ENCODE peak calls at places on chromosome 4, in seven cellular contexts. W, T, E, G, L, B and P are unnamed samples.

GRCh38 chr4:40228497-40229365 is 31.9 kb downstream of the RHOH start:
- DNase-seq in W (no peak), T (no peak), E (no peak), G (peak), L (no peak), B (peak), P (peak)

GRCh38 chr4:85776579-85776978 is 301.6 kb downstream of the ARHGAP24 start:
- DNase-seq in W (peak), T (no peak), E (peak), G (no peak), L (no peak), B (no peak), P (peak)

GRCh38 chr4:39855909-39856512 is 121.7 kb downstream of the PDS5A start:
- DNase-seq in W (peak), T (no peak), E (peak), G (peak), L (no peak), B (no peak), P (peak)

GRCh38 chr4:40848981-40849380 is 99.2 kb downstream of the NSUN7 start:
- DNase-seq in W (no peak), T (no peak), E (peak), G (peak), L (no peak), B (no peak), P (no peak)

GRCh38 chr4:139234258-139234657 is 45.8 kb downstream of the MGARP start:
- DNase-seq in W (no peak), T (no peak), E (no peak), G (no peak), L (no peak), B (no peak), P (no peak)

GRCh38 chr4:45472490-45472889 is 651.4 kb downstream of the GABRG1 start:
- DNase-seq in W (no peak), T (no peak), E (no peak), G (no peak), L (no peak), B (no peak), P (no peak)

GRCh38 chr4:57612279-57612678 is 502.1 kb upstream of the IGFBP7 start:
- DNase-seq in W (no peak), T (no peak), E (no peak), G (no peak), L (no peak), B (no peak), P (peak)

GRCh38 chr4:44916406-44916805 is 190.1 kb upstream of the GNPDA2 start:
- DNase-seq in W (no peak), T (no peak), E (no peak), G (peak), L (no peak), B (no peak), P (peak)

GRCh38 chr4:36348403-36348938 is 67.1 kb downstream of the DTHD1 start:
- DNase-seq in W (no peak), T (no peak), E (no peak), G (no peak), L (no peak), B (peak), P (no peak)

GRCh38 chr4:153901220-153901619 is 112.3 kb upstream of the SFRP2 start:
- DNase-seq in W (no peak), T (no peak), E (no peak), G (no peak), L (no peak), B (no peak), P (no peak)

GRCh38 chr4:83716874-83717273 is 181.0 kb downstream of the GPAT3 start:
- DNase-seq in W (no peak), T (no peak), E (peak), G (peak), L (no peak), B (no peak), P (peak)

GRCh38 chr4:1683371-1683902 is 676 bp downstream of the FAM53A start:
- DNase-seq in W (peak), T (no peak), E (peak), G (peak), L (peak), B (peak), P (peak)

GRCh38 chr4:11624370-11624769 is 195.7 kb upstream of the HS3ST1 start:
- DNase-seq in W (peak), T (no peak), E (no peak), G (no peak), L (no peak), B (no peak), P (peak)

GRCh38 chr4:56959064-56959463 is 18.3 kb downstream of the NOA1 start:
- DNase-seq in W (no peak), T (no peak), E (no peak), G (peak), L (no peak), B (no peak), P (no peak)

GRCh38 chr4:173272987-173273386 is 61.2 kb downstream of the HMGB2 start:
- DNase-seq in W (peak), T (no peak), E (peak), G (peak), L (no peak), B (no peak), P (peak)

GRCh38 chr4:108219998-108220397 is 51.3 kb upstream of the LEF1 start:
- DNase-seq in W (no peak), T (no peak), E (no peak), G (peak), L (no peak), B (no peak), P (no peak)

GRCh38 chr4:37792241-37792640 is 34.2 kb upstream of the PGM2 start:
- DNase-seq in W (no peak), T (no peak), E (no peak), G (no peak), L (no peak), B (no peak), P (no peak)

GRCh38 chr4:1209821-1210220 is 37.4 kb upstream of the SPON2 start:
- DNase-seq in W (no peak), T (peak), E (peak), G (peak), L (peak), B (no peak), P (no peak)

GRCh38 chr4:168474660-168475320 is 5.5 kb downstream of the DDX60L start:
- DNase-seq in W (no peak), T (no peak), E (no peak), G (no peak), L (no peak), B (no peak), P (no peak)

GRCh38 chr4:52890401-52890791 is 28.3 kb downstream of the RASL11B start:
- DNase-seq in W (no peak), T (no peak), E (no peak), G (no peak), L (no peak), B (no peak), P (no peak)

GRCh38 chr4:49709775-49710174 is 723.7 kb downstream of the CWH43 start:
- DNase-seq in W (no peak), T (no peak), E (no peak), G (no peak), L (no peak), B (no peak), P (no peak)

GRCh38 chr4:41172772-41173171 is 41.6 kb downstream of the APBB2 start:
- DNase-seq in W (no peak), T (no peak), E (no peak), G (no peak), L (no peak), B (no peak), P (no peak)

GRCh38 chr4:86977621-86978184 is 42.9 kb downstream of the AFF1 start:
- DNase-seq in W (peak), T (no peak), E (peak), G (peak), L (no peak), B (peak), P (peak)

GRCh38 chr4:159447296-159447695 is 344.4 kb downstream of the RAPGEF2 start:
- DNase-seq in W (no peak), T (no peak), E (no peak), G (no peak), L (no peak), B (no peak), P (no peak)

GRCh38 chr4:51943221-51943620 is 76.9 kb downstream of the LRRC66 start:
- DNase-seq in W (no peak), T (no peak), E (peak), G (peak), L (no peak), B (no peak), P (peak)

GRCh38 chr4:144575181-144575580 is 70.8 kb upstream of the HHIP start:
- DNase-seq in W (no peak), T (no peak), E (no peak), G (no peak), L (no peak), B (no peak), P (peak)

GRCh38 chr4:26999689-27000088 is 139.0 kb downstream of the STIM2 start:
- DNase-seq in W (no peak), T (no peak), E (no peak), G (no peak), L (no peak), B (no peak), P (no peak)

GRCh38 chr4:27001398-27002164 is 140.9 kb downstream of the STIM2 start:
- DNase-seq in W (no peak), T (no peak), E (no peak), G (no peak), L (no peak), B (no peak), P (no peak)

GRCh38 chr4:27003602-27004238 is 143.1 kb downstream of the STIM2 start:
- DNase-seq in W (no peak), T (no peak), E (peak), G (peak), L (no peak), B (no peak), P (no peak)

GRCh38 chr4:27000122-27000521 is 139.5 kb downstream of the STIM2 start:
- DNase-seq in W (no peak), T (no peak), E (no peak), G (no peak), L (no peak), B (no peak), P (no peak)

GRCh38 chr4:27000820-27001219 is 140.2 kb downstream of the STIM2 start:
- DNase-seq in W (peak), T (no peak), E (no peak), G (no peak), L (no peak), B (no peak), P (peak)
- TF ChIP-seq CTCF in W (peak), T (peak), E (no peak), G (peak), L (peak), B (peak), P (no peak)

GRCh38 chr4:101294591-101294990 is 52.7 kb downstream of the PPP3CA start:
- DNase-seq in W (no peak), T (no peak), E (no peak), G (peak), L (no peak), B (no peak), P (no peak)
- TF ChIP-seq CTCF in W (no peak), T (no peak), E (no peak), G (no peak), L (no peak), B (no peak), P (no peak)

DNA sequence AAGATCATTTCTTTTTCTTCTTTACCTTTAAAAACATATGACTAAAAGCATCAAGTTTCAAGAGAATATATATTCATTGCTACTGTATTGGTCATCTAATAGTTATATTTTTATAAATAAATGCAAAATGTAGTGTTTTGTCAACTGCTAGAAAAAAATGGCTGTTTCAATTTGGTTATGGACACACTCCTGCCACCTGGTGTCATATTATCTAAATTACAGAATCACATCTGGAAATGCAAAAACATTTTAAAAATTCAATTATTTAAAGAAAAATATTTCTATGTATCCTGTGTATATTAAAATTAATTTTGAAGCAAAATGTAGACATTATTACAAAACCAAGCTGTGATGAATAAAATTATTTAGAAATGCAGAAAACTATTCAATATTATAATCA is 329.4 kb upstream of the PCDH18 start:
- DNase-seq in W (peak), T (no peak), E (peak), G (peak), L (no peak), B (no peak), P (peak)
- TF ChIP-seq CTCF in W (peak), T (peak), E (peak), G (peak), L (peak), B (peak), P (peak)

GRCh38 chr4:6898763-6899162 is 10.9 kb upstream of the TBC1D14 start:
- DNase-seq in W (no peak), T (no peak), E (no peak), G (no peak), L (no peak), B (no peak), P (no peak)

GRCh38 chr4:6900956-6901355 is 8.7 kb upstream of the TBC1D14 start:
- DNase-seq in W (no peak), T (no peak), E (no peak), G (no peak), L (no peak), B (no peak), P (no peak)

GRCh38 chr4:6900181-6900812 is 9.3 kb upstream of the TBC1D14 start:
- DNase-seq in W (no peak), T (no peak), E (no peak), G (no peak), L (no peak), B (no peak), P (no peak)

GRCh38 chr4:6902318-6903042 is 7.1 kb upstream of the TBC1D14 start:
- DNase-seq in W (no peak), T (no peak), E (no peak), G (no peak), L (no peak), B (no peak), P (no peak)

GRCh38 chr4:6901669-6902317 is 7.8 kb upstream of the TBC1D14 start:
- DNase-seq in W (no peak), T (no peak), E (no peak), G (peak), L (no peak), B (no peak), P (no peak)
- TF ChIP-seq CTCF in W (no peak), T (no peak), E (no peak), G (no peak), L (no peak), B (no peak), P (no peak)

GRCh38 chr4:65670331-65671031 is at the start of gene EPHA5:
- DNase-seq in W (peak), T (peak), E (peak), G (peak), L (peak), B (peak), P (peak)
- TF ChIP-seq CTCF in W (peak), T (no peak), E (peak), G (peak), L (no peak), B (no peak), P (no peak)

DNA sequence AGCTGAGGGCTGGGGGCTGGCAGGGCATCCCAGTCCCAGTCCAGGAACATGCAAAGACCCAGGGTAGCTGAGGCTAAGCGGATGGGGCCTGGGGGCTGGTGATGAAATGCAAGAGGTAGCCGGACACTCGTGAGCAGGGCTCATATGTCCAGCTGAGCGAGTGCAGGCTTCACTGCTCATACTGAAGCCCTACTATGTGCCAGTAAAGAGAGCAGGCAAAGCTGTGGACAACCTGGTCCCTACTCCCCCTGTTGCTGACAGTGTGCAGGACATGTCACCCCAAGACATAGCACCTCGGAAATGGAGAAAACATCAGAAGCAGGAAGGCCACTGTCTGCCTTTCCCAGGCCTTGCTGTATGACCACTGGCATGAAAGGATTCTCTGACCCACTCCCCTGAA is 122.4 kb upstream of the STX18 start:
- DNase-seq in W (no peak), T (no peak), E (no peak), G (no peak), L (no peak), B (no peak), P (no peak)
- TF ChIP-seq CTCF in W (no peak), T (no peak), E (no peak), G (no peak), L (no peak), B (no peak), P (no peak)

DNA sequence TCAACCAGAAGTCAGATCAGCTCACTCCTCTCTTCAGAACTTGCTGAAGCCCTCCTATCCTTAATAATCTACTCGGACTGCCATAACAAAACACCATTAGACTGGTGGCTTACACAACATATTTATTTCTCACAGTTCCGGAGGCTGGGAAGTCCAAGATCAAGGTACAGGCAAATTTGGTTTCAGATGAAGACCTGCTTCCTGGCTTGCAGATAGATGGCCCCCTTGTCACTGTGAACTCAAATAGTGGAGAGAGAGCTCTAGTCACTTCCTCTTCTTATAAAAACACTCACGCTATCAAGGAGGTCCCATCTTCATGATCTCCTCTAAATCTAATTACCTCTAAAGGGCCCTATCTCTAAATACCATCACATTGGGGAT is 125.1 kb downstream of the CAMK2D start:
- DNase-seq in W (no peak), T (no peak), E (no peak), G (no peak), L (no peak), B (peak), P (no peak)
- TF ChIP-seq CTCF in W (no peak), T (no peak), E (no peak), G (peak), L (no peak), B (peak), P (no peak)